ENCODE peak calls at places on chromosomes 7 and 10, in four cellular contexts. W, D, N and O are unnamed samples.

GRCh38 chr10:22105270-22105669 is 101.7 kb upstream of the DNAJC1 start:
- DNase-seq in W (no peak), D (no peak), N (no peak), O (no peak)

GRCh38 chr10:75062191-75062849 is 49.1 kb upstream of the SAMD8 start:
- DNase-seq in W (no peak), D (no peak), N (no peak), O (no peak)

GRCh38 chr10:118840776-118841468 is 86.2 kb upstream of the CACUL1 start:
- DNase-seq in W (no peak), D (no peak), N (no peak), O (no peak)

GRCh38 chr10:67775274-67775673 is 62.7 kb downstream of the DNAJC12 start:
- DNase-seq in W (no peak), D (no peak), N (no peak), O (no peak)

GRCh38 chr7:2958416-2959342 is 85.0 kb downstream of the CARD11 start:
- DNase-seq in W (no peak), D (no peak), N (no peak), O (no peak)

GRCh38 chr7:135291809-135292253 is 58.2 kb downstream of the STRA8 start:
- DNase-seq in W (peak; percentile 91), D (no peak), N (no peak), O (no peak)

GRCh38 chr10:67669978-67670377 is 26.0 kb downstream of the CTNNA3 start:
- DNase-seq in W (no peak), D (no peak), N (no peak), O (no peak)

GRCh38 chr10:5502903-5503835 is 3.8 kb upstream of the CALML5 start:
- DNase-seq in W (no peak), D (no peak), N (no peak), O (no peak)

GRCh38 chr7:113314594-113314993 is 196.2 kb upstream of the SMIM30 start:
- DNase-seq in W (no peak), D (no peak), N (no peak), O (no peak)

GRCh38 chr7:100446040-100446439 is 9.7 kb upstream of the PPP1R35 start:
- DNase-seq in W (no peak), D (no peak), N (no peak), O (no peak)

GRCh38 chr7:128410092-128410665 is 397 bp upstream of the IMPDH1 start:
- DNase-seq in W (peak; percentile 80), D (peak; percentile 89), N (peak; percentile 94), O (peak; percentile 86)

GRCh38 chr10:19917756-19918478 is 101.7 kb downstream of the PLXDC2 start:
- DNase-seq in W (no peak), D (no peak), N (no peak), O (no peak)

GRCh38 chr7:144817001-144817400 is 18.9 kb downstream of the TPK1 start:
- DNase-seq in W (no peak), D (no peak), N (no peak), O (no peak)

DNA sequence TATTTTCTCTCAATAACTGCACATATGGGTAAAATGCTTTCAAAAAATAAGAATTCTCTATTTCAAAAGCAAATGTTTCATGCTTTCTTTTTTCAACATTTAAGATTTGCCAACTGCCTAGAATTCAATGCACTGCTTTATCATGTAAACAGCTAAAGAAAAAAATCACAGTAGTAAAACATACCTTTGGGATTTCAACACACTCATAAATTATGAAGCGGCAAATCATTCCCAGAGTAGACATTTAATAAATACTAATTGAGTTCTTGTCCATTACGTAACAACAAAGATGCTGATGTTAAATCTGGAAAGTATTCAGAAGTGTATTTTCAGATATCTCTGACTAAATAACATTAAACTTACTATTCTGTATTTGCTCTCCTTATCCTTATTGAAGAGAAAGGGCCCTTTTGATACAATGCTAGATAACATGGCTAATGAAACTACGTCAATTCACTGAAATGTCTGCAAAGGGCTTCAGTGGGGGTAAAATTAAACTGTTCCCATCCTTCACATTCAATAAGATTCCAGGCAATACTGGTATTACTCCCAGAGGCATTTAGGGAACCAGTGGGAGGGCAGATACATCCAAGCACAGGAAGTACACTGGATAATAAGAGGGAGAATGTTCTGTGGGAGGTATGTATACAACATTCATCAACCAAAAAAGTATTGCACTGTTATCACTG is 13.9 kb downstream of the NAPEPLD start:
- DNase-seq in W (no peak), D (no peak), N (no peak), O (no peak)
- H3K4me3 ChIP-seq in W (no peak overlapping the region), D (no peak overlapping the region), N (no peak overlapping the region), O (no peak overlapping the region)

GRCh38 chr7:143362126-143362961 is at the start of gene FAM131B:
- DNase-seq in W (no peak), D (peak; percentile 77), N (no peak), O (no peak)
- TF ChIP-seq EP300 in W (no peak), D (no peak), N (no peak), O (no peak)

DNA sequence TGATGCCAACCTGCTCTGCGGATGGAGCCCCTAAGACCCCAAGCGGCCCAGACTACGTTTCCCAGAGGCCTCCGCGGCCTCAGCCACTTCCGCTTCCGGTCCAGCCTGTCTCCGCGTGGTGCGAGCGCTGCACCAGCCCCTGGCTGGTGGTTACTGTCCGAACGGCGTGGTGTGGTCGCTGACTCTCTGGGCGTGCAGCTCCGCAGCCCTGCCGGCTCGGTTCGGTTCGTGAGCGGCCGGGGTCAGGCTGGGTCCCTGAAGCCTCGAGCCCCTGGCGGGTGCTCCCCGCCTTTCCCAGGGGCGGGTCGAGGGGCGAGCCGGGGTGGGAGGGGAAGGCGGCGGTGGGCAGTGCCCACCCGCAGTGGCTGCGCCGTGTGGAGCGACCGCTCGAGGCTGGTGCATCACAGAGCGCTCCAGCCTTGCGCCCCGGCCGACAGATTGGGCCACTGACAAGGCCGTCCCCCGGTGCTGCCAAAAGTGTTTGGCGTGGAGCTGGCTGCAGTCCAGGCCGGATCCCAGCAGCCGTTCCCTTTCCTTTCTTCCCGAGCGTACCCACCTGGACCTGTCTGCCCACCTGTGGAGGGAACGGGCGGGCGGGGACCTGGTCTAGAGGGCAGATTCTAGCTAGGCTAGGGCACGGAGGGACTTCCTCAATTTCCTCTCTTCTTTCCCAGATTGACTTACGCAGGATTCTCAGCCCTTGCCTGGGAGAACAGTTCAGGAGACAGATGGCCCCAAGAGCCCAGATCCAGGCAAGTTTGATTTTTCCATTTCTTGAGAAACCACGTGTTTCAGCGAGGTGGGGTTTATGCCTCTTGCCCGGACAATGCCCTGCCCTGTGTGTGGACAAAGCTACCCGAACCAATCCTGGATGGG is at the start of gene ZNF485:
- DNase-seq in W (peak; percentile 72), D (peak; percentile 82), N (peak; percentile 92), O (peak; percentile 82)
- TF ChIP-seq POLR2A in W (peak; percentile 73), D (no peak), N (no peak), O (no peak)

GRCh38 chr7:56175784-56176183 is 59.6 kb upstream of the NUPR2 start:
- DNase-seq in W (no peak), D (no peak), N (no peak), O (no peak)
- H3K4me3 ChIP-seq in W (no peak overlapping the region), D (peak overlapping the region; percentile 45), N (peak overlapping the region; percentile 58), O (peak overlapping the region; percentile 34)

GRCh38 chr10:86870679-86871078 is 86.7 kb downstream of the MMRN2 start:
- DNase-seq in W (no peak), D (no peak), N (no peak), O (no peak)
- TF ChIP-seq EP300 in W (no peak), D (no peak), N (no peak), O (no peak)

DNA sequence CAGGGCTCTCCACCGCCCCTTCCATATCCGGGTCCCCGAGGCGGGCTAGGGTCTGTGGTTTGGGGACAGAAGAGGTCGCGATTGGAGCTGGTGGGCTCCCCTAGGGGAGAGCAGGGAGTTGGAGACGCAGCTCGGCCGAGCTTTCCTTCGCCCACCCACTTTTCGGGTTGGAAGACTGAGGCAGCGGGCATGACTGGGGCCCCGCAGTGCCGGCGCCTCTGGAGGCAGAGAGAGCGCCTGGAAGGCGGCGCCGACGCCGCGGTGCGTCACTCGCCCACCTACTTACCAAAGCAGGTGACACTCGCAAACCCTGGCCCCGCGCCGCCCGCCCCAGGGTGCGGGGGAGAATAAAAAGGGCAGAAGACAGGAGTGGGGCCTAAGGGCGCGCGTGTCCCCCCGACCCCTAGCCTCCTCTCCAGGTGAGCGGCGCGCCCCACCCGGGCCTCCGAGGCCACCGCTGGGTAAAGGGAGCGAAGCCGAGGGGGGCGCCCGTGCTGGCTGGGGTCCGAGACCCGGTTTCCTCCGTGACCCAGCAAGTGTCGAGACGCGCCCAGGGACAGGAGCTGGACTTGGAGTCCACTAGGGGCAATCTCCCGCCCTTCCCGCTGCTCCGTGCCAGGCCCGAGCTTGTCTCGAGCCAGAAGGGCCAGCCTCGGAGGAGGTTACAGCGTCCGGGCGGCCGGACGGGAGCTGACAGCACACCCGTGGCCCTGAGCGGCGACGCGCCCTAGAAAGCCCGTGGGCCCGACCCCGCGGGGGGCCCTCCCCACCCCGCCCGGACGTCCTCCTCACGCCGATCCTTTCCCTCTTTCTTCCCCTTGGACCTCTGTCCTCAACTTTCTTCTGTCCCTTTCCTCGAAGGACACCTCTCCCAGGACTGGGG is 34.4 kb upstream of the GRID1 start:
- DNase-seq in W (peak; percentile 74), D (no peak), N (no peak), O (peak; percentile 45)
- TF ChIP-seq POLR2A in W (no peak), D (no peak), N (no peak), O (no peak)